ENCODE peak calls at places on chromosome 11, in ten cellular contexts. B, X, Q, R, T, S, W, I, Z and N are unnamed samples.

GRCh38 chr11:72812604-72812967 is 1.6 kb upstream of the ATG16L2 start:
- DNase-seq in B (no peak), X (no peak), Q (peak; percentile 10), R (no peak), T (peak; percentile 75), S (no peak), W (peak; percentile 55), I (no peak), Z (no peak), N (no peak)

GRCh38 chr11:45859661-45860140 is 12.4 kb downstream of the CRY2 start:
- DNase-seq in B (no peak), X (peak; percentile 99), Q (peak; percentile 99), R (no peak), T (no peak), S (peak; percentile 52), W (no peak), I (no peak), Z (peak; percentile 98), N (no peak)

GRCh38 chr11:69014084-69014935 is 1.3 kb upstream of the MRGPRF start:
- DNase-seq in B (peak; percentile 13), X (no peak), Q (peak; percentile 97), R (no peak), T (no peak), S (no peak), W (no peak), I (no peak), Z (no peak), N (no peak)

GRCh38 chr11:15006139-15006759 is 34.1 kb upstream of the CALCA start:
- DNase-seq in B (peak; percentile 46), X (peak; percentile 67), Q (peak; percentile 52), R (peak; percentile 4), T (peak; percentile 56), S (no peak), W (no peak), I (no peak), Z (peak; percentile 70), N (no peak)

GRCh38 chr11:109075976-109076375 is 346.0 kb upstream of the C11orf87 start:
- DNase-seq in B (no peak), X (peak; percentile 17), Q (no peak), R (no peak), T (no peak), S (no peak), W (no peak), I (no peak), Z (peak; percentile 23), N (no peak)

GRCh38 chr11:95092549-95093324 is 3.1 kb downstream of the ENDOD1 start:
- DNase-seq in B (peak; percentile 85), X (peak; percentile 53), Q (peak; percentile 69), R (peak; percentile 36), T (peak; percentile 46), S (no peak), W (no peak), I (peak; percentile 11), Z (peak; percentile 52), N (no peak)

GRCh38 chr11:97140885-97141494 is 751.2 kb downstream of the JRKL start:
- DNase-seq in B (peak; percentile 16), X (no peak), Q (peak; percentile 14), R (no peak), T (peak; percentile 2), S (no peak), W (no peak), I (no peak), Z (peak; percentile 54), N (no peak)

GRCh38 chr11:74278721-74279148 is 32.7 kb downstream of the P4HA3 start:
- DNase-seq in B (no peak), X (peak; percentile 100), Q (peak; percentile 99), R (no peak), T (peak; percentile 97), S (peak; percentile 62), W (no peak), I (no peak), Z (peak; percentile 99), N (no peak)

DNA sequence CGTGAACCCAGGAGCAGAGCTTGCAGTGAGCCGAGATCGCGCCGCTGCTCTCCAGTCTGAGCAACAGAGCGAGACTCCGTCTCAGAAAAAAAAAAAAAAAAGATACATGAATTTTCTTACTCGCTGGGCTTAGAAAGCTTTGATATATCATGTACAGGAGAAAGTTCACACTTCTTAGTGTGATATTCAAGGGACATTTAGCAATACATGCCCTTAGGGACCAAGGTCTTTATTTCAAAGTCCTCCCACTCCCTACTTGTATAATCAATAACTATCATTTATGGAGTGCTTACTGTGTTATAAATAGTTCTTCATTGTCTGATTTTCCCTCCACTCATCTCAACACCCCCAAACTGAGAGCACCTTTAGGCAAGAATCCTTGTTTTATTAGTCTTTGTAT is 103.3 kb downstream of the UVRAG start:
- DNase-seq in B (no peak), X (no peak), Q (no peak), R (no peak), T (no peak), S (no peak), W (no peak), I (no peak), Z (no peak), N (no peak)
- TF ChIP-seq CTCF in B (no peak), X (no peak), Q (no peak), R (no peak), T (no peak), S (no peak), W (no peak), I (no peak), Z (no peak), N (no peak)

GRCh38 chr11:8359521-8359920 is 95.8 kb upstream of the LMO1 start:
- DNase-seq in B (no peak), X (no peak), Q (no peak), R (no peak), T (no peak), S (no peak), W (no peak), I (no peak), Z (no peak), N (no peak)

GRCh38 chr11:8361664-8362210 is 98.1 kb upstream of the LMO1 start:
- DNase-seq in B (no peak), X (no peak), Q (no peak), R (no peak), T (no peak), S (no peak), W (no peak), I (no peak), Z (no peak), N (no peak)

GRCh38 chr11:8361206-8361605 is 97.5 kb upstream of the LMO1 start:
- DNase-seq in B (no peak), X (no peak), Q (no peak), R (no peak), T (no peak), S (no peak), W (no peak), I (no peak), Z (no peak), N (no peak)

GRCh38 chr11:8357891-8358566 is 94.4 kb upstream of the LMO1 start:
- DNase-seq in B (no peak), X (no peak), Q (no peak), R (no peak), T (no peak), S (no peak), W (no peak), I (no peak), Z (no peak), N (no peak)

DNA sequence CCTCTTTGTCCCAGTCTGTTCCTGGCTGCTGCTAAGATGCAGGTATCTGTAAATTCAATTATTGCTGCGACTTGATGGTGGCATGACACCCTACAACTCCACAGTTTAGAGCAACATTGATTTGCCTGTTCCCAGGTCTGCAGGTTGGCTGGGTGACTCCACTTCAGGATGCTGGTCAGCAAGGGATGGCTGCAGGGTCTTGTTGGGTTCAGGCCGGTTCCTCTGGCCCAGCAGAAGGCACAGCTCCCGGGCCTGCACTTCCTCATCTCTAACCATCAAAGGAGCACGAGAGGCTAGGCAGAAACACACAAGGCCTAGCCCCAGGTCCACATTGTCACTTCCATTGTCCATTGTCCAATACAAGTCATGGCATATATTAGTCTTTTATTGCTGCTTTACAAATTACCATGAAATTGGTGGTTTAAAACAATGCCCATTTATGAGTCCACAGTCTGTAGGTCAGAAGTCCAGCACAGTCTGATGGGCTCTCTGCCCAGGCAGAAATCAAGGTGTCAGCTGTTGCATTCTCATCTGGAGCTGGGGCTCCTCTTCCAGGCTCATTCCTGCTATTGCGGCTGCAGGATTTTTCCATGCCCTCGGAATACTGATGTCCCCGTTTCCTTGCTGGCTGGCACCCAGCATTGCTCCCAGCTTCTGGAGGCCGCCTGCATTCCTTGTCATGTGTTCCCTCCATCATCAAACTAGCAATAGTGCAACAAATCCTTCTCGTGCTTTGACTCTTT is 96.6 kb upstream of the LMO1 start:
- DNase-seq in B (peak; percentile 22), X (no peak), Q (no peak), R (no peak), T (no peak), S (no peak), W (no peak), I (no peak), Z (no peak), N (no peak)
- TF ChIP-seq CTCF in B (peak; percentile 30), X (no peak), Q (no peak), R (no peak), T (no peak), S (peak; percentile 51), W (no peak), I (no peak), Z (no peak), N (no peak)

GRCh38 chr11:27710536-27710935 is 10.3 kb upstream of the BDNF start:
- DNase-seq in B (no peak), X (no peak), Q (peak; percentile 46), R (no peak), T (no peak), S (no peak), W (no peak), I (no peak), Z (no peak), N (no peak)

GRCh38 chr11:27700351-27701261 is at the start of gene BDNF:
- DNase-seq in B (no peak), X (peak; percentile 55), Q (peak; percentile 45), R (peak; percentile 38), T (peak; percentile 67), S (no peak), W (no peak), I (no peak), Z (peak; percentile 46), N (peak; percentile 55)

GRCh38 chr11:27701262-27702105 is 1.2 kb upstream of the BDNF start:
- DNase-seq in B (no peak), X (peak; percentile 76), Q (peak; percentile 69), R (peak; percentile 55), T (peak; percentile 59), S (no peak), W (no peak), I (no peak), Z (peak; percentile 73), N (no peak)

GRCh38 chr11:27703453-27703852 is 3.2 kb upstream of the BDNF start:
- DNase-seq in B (no peak), X (peak; percentile 76), Q (peak; percentile 66), R (no peak), T (peak; percentile 44), S (no peak), W (no peak), I (no peak), Z (peak; percentile 50), N (no peak)

GRCh38 chr11:27705873-27706820 is 5.9 kb upstream of the BDNF start:
- DNase-seq in B (peak; percentile 20), X (peak; percentile 45), Q (peak; percentile 40), R (peak; percentile 44), T (peak; percentile 53), S (no peak), W (no peak), I (no peak), Z (peak; percentile 52), N (no peak)
- TF ChIP-seq CTCF in B (peak; percentile 35), X (peak; percentile 77), Q (peak; percentile 73), R (peak; percentile 62), T (peak; percentile 41), S (peak; percentile 88), W (peak; percentile 35), I (peak; percentile 71), Z (peak; percentile 67), N (peak; percentile 72)

GRCh38 chr11:93740802-93741093 is 547 bp downstream of the TAF1D start:
- DNase-seq in B (peak; percentile 60), X (peak; percentile 69), Q (peak; percentile 68), R (peak; percentile 43), T (peak; percentile 70), S (no peak), W (peak; percentile 59), I (peak; percentile 22), Z (peak; percentile 71), N (no peak)
- TF ChIP-seq CTCF in B (no peak), X (peak; percentile 14), Q (no peak), R (no peak), T (no peak), S (no peak), W (no peak), I (no peak), Z (no peak), N (no peak)